ENCODE peak calls at places on chromosomes 12 and 14, in seven cellular contexts. Q is IMR-90, R is mesenchymal stem cell, I is trophoblast cell, O is neuronal stem cell, J is H1, W is mesendoderm. A is an unnamed sample.

GRCh38 chr12:89020689-89021088 is 331.6 kb downstream of the DUSP6 start:
- DNase-seq in Q (no peak), R (no peak), I (no peak), O (no peak), J (no peak), W (no peak), A (no peak)

GRCh38 chr12:6899837-6900519 is 4.6 kb upstream of the LRRC23 start:
- DNase-seq in Q (peak; percentile 38), R (peak; percentile 53), I (no peak), O (no peak), J (no peak), W (peak; percentile 78), A (peak; percentile 63)

GRCh38 chr12:117313906-117314305 is 47.5 kb downstream of the NOS1 start:
- DNase-seq in Q (no peak), R (no peak), I (no peak), O (no peak), J (no peak), W (no peak), A (no peak)

GRCh38 chr14:59294662-59294992 is 106.2 kb downstream of the DAAM1 start:
- DNase-seq in Q (peak; percentile 80), R (peak; percentile 62), I (no peak), O (no peak), J (no peak), W (no peak), A (no peak)

GRCh38 chr12:95661360-95661759 is 110.1 kb upstream of the USP44 start:
- DNase-seq in Q (no peak), R (no peak), I (no peak), O (no peak), J (no peak), W (no peak), A (no peak)

GRCh38 chr14:68787235-68787727 is 5.6 kb downstream of the ZFP36L1 start:
- DNase-seq in Q (no peak), R (no peak), I (peak; percentile 79), O (no peak), J (no peak), W (peak; percentile 52), A (peak; percentile 58)

GRCh38 chr12:96419576-96420254 is 19.5 kb upstream of the CDK17 start:
- DNase-seq in Q (no peak), R (no peak), I (no peak), O (no peak), J (no peak), W (no peak), A (no peak)

GRCh38 chr14:54902143-54902520 is 494 bp downstream of the GCH1 start:
- DNase-seq in Q (peak; percentile 31), R (peak; percentile 87), I (peak; percentile 97), O (peak; percentile 56), J (peak; percentile 27), W (peak; percentile 84), A (peak; percentile 74)

GRCh38 chr12:55629058-55629841 is 7.4 kb upstream of the OR10P1 start:
- DNase-seq in Q (no peak), R (no peak), I (no peak), O (no peak), J (no peak), W (no peak), A (no peak)

GRCh38 chr12:12806784-12807516 is 6.2 kb upstream of the DDX47 start:
- DNase-seq in Q (no peak), R (no peak), I (no peak), O (no peak), J (no peak), W (no peak), A (no peak)
- H3K18ac ChIP-seq in Q (peak overlapping the region; percentile 42), R (no peak overlapping the region), I (no peak overlapping the region), O (no peak overlapping the region), J (no peak overlapping the region), W (no peak overlapping the region), A (no peak overlapping the region)

DNA sequence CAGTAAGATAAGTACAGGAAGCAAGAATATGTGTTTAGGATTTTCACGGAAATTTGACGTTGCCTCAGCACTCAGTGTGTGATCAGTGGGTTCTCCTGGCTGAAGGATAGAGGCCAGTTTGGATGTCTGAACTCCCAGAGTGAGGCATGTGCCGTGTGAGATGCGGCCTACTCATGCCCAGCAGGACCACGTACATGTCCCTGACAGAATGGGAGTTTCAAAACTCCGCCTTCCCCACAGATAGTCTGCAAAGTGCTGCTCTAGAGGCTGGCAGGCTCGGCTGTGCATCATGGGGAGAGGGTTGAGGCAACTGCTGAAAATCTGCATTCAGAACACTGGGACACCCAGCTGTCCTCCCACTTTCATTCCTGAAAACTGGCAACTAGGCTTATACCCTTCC is 58.3 kb downstream of the NINJ2 start:
- DNase-seq in Q (no peak), R (no peak), I (no peak), O (no peak), J (no peak), W (no peak), A (no peak)
- H3K18ac ChIP-seq in Q (no peak overlapping the region), R (no peak overlapping the region), I (no peak overlapping the region), O (no peak overlapping the region), J (no peak overlapping the region), W (no peak overlapping the region), A (no peak overlapping the region)

DNA sequence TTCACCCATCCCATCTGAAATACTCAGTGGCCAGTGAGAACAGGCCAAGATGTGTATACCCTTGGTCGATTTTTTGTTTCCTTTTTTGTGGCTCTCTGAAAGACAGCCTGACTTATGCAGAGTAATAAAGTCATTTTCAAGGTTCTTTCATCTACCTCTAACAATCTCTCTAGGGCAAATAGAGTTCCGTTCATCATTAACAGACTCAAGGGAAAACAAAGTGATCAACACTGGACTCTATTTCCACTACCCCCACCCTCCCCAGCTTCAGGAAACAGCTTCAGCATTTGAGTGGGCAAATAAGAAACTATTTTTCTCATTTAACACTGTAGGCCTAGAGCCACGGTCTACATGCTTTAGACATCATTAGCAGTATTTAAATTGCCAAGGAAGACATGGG is 15.9 kb downstream of the PRKAB1 start:
- DNase-seq in Q (no peak), R (no peak), I (no peak), O (no peak), J (no peak), W (no peak), A (no peak)
- H3K18ac ChIP-seq in Q (no peak overlapping the region), R (no peak overlapping the region), I (no peak overlapping the region), O (no peak overlapping the region), J (no peak overlapping the region), W (no peak overlapping the region), A (no peak overlapping the region)

GRCh38 chr14:67390135-67390534 is 21.8 kb downstream of the PLEK2 start:
- DNase-seq in Q (no peak), R (no peak), I (no peak), O (no peak), J (no peak), W (no peak), A (no peak)
- H3K18ac ChIP-seq in Q (no peak overlapping the region), R (no peak overlapping the region), I (no peak overlapping the region), O (no peak overlapping the region), J (no peak overlapping the region), W (no peak overlapping the region), A (no peak overlapping the region)